ENCODE peak calls at places on chromosome 19, in four cellular contexts. S is neural progenitor cell, H is GM23338, K is fibroblast of lung. J is an unnamed sample.
A peak's percentile ranks its signal among the peaks of the same experiment; 100 is the strongest.

GRCh38 chr19:5586300-5587070 is 18.7 kb upstream of the TINCR start:
- DNase-seq in S (no peak), K (peak; percentile 10), H (no peak), J (peak; percentile 28)

GRCh38 chr19:7902796-7903243 is 857 bp upstream of the MAP2K7 start:
- DNase-seq in K (no peak), H (no peak), S (no peak), J (peak; percentile 56)

GRCh38 chr19:1259206-1259872 is 9.8 kb upstream of the CIRBP start:
- DNase-seq in K (peak; percentile 60), S (peak; percentile 71), H (peak; percentile 81), J (peak; percentile 74)

GRCh38 chr19:38298841-38299680 is 5.0 kb upstream of the C19orf33 start:
- DNase-seq in K (peak; percentile 25), S (no peak), H (no peak), J (no peak)

GRCh38 chr19:51821511-51821910 is 26.6 kb downstream of the FPR3 start:
- DNase-seq in K (no peak), S (no peak), H (no peak), J (no peak)

GRCh38 chr19:38478273-38478971 is 44.9 kb downstream of the RYR1 start:
- DNase-seq in H (peak; percentile 39), K (no peak), S (peak; percentile 65), J (peak; percentile 18)

GRCh38 chr19:19744641-19745040 is 11.7 kb upstream of the ZNF14 start:
- DNase-seq in K (no peak), H (no peak), S (no peak), J (no peak)

GRCh38 chr19:7211191-7211988 is 82.8 kb downstream of the INSR start:
- DNase-seq in K (peak; percentile 76), S (no peak), H (no peak), J (no peak)

GRCh38 chr19:18507021-18507726 is 14.7 kb downstream of the ELL start:
- DNase-seq in H (no peak), K (peak; percentile 42), S (no peak), J (no peak)

GRCh38 chr19:33193864-33194362 is at the start of gene LRP3:
- DNase-seq in S (peak; percentile 84), K (peak; percentile 41), H (peak; percentile 55), J (peak; percentile 54)

GRCh38 chr19:36847968-36848367 is 2.7 kb upstream of the ZNF345 start:
- DNase-seq in S (no peak), K (no peak), H (no peak), J (no peak)

GRCh38 chr19:29524912-29525870 is 603 bp upstream of the VSTM2B start:
- DNase-seq in H (peak; percentile 80), K (no peak), S (peak; percentile 66), J (no peak)

GRCh38 chr19:44701228-44701627 is 2.3 kb downstream of the CEACAM16 start:
- DNase-seq in S (no peak), K (no peak), H (no peak), J (no peak)

GRCh38 chr19:743168-743687 is 7.7 kb upstream of the MISP start:
- DNase-seq in K (no peak), S (no peak), H (peak; percentile 78), J (no peak)

GRCh38 chr19:17219286-17219685 is 4.1 kb downstream of the USE1 start:
- DNase-seq in S (no peak), H (no peak), K (no peak), J (no peak)

GRCh38 chr19:19490247-19490968 is 24.9 kb downstream of the TSSK6 start:
- DNase-seq in H (peak; percentile 89), S (peak; percentile 87), K (peak; percentile 71), J (peak; percentile 88)

GRCh38 chr19:4284176-4284958 is 5.3 kb downstream of the SHD start:
- DNase-seq in K (no peak), H (peak; percentile 98), S (peak; percentile 87), J (peak; percentile 27)

GRCh38 chr19:11023635-11024168 is 62.9 kb downstream of the SMARCA4 start:
- DNase-seq in S (no peak), H (no peak), K (no peak), J (no peak)

GRCh38 chr19:11023016-11023415 is 62.2 kb downstream of the SMARCA4 start:
- DNase-seq in S (no peak), K (no peak), H (no peak), J (no peak)

GRCh38 chr19:11025445-11025844 is 63.8 kb upstream of the LDLR start:
- DNase-seq in H (no peak), S (no peak), K (no peak), J (no peak)

GRCh38 chr19:11025006-11025405 is 64.2 kb downstream of the SMARCA4 start:
- DNase-seq in K (no peak), S (no peak), H (no peak), J (no peak)

DNA sequence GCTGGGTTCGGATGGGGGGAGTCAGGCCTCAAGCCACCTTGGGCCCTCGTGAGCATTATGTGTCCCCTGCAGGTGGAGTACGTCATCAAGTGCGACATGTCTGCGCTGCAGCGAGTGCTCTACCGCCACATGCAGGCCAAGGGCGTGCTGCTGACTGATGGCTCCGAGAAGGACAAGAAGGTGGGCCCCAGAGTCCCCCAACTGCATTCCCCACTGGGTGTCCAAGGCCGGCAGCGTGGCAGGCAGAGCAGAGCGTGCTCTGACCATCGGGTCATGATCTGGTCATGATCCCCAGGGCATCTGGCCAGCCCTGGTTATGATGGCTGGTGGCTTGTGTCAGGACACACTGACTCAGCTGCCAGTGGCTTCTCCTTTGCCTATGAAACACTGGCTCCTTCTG is 63.4 kb downstream of the SMARCA4 start:
- DNase-seq in S (no peak), K (no peak), H (no peak), J (no peak)
- TF ChIP-seq EZH2 in S (no peak), K (no peak), H (no peak), J (no peak)

DNA sequence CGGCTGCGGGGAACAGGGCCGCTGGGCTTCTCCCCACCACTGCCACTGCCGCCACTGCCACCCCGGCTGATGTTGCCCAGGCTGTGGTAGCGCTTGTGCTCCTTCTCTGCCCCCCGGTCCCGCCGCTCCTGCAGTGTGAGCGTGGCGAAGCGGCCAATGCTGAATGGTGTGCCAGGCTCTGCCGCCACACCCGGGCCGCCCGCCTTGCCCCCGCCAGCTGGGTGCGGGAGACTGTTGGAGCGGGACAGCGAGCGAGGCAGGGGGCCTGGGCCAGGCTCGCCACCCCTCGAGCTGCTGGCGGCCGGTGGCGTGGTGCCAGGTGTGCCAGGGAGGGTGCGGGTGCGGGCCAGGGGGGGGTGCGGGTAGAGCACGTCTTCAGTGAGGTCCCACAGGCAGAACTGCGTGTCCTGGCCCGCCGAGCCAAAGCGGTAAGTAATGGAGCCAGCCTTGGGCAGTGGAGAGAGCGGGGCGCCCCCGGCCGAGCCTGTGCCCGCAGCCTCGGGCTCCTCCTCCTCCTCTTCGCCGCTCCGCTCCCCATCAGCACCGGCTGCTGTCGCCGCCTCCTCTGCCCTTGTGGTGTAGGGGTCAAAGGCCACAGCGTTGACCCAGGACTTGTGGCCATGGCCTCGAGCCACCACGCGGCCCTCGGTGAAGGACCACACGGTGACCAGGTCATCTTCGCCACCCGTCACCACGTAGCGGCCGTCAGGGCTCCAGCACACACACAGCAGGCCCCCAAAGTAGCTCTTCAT is 3.7 kb upstream of the DMPK start:
- DNase-seq in K (no peak), S (no peak), H (no peak), J (no peak)
- H3K27ac ChIP-seq in K (no peak overlapping the region), S (no peak overlapping the region), H (no peak overlapping the region), J (no peak overlapping the region)

DNA sequence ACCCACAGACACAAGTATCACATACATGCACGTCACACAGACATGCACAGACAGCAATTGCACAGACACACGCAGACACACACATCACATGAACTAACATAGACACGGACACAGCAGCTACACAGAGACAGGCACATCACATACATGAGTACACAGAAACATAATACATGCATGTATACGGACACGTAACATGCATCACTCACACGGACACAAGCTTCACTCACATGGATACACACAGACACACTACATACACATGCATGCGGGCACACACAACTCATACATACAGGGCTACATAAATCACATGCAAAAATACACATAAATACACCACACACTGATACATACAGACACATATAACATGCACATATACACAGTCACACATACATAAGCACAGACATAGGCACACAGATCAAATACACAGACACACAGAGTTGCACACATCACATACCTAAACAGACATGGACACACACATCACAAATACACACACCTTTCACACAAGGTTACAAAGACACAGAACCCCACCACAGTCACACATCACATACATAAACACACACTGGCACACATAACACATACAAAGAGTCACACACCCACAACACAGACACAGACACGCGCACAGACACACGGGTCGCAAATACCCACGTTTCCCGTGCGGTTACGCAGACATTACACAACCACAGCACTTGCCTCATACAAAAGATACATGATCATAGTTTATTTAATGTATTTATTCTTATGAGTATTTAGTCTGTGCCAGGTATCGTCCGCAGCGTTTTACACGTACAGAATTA is 1.1 kb upstream of the LMTK3 start:
- DNase-seq in S (peak; percentile 1), K (no peak), H (no peak), J (no peak)
- TF ChIP-seq EZH2 in S (no peak), K (peak; percentile 89), H (no peak), J (no peak)

GRCh38 chr19:35755550-35756371 is 1.1 kb downstream of the HSPB6 start:
- DNase-seq in S (peak; percentile 47), H (peak; percentile 23), K (no peak), J (peak; percentile 91)
- H3K27ac ChIP-seq in S (no peak overlapping the region), H (no peak overlapping the region), K (peak overlapping the region; percentile 99), J (peak overlapping the region; percentile 97)

GRCh38 chr19:2307518-2308012 is 389 bp downstream of the LINGO3 start:
- DNase-seq in K (no peak), H (peak; percentile 57), S (no peak), J (no peak)
- TF ChIP-seq EZH2 in K (peak; percentile 13), H (no peak), S (no peak), J (no peak)

GRCh38 chr19:35107541-35107939 is 8.1 kb upstream of the FXYD3 start:
- DNase-seq in H (no peak), S (no peak), K (peak; percentile 49), J (peak; percentile 55)
- H3K27ac ChIP-seq in H (no peak overlapping the region), S (no peak overlapping the region), K (no peak overlapping the region), J (no peak overlapping the region)

DNA sequence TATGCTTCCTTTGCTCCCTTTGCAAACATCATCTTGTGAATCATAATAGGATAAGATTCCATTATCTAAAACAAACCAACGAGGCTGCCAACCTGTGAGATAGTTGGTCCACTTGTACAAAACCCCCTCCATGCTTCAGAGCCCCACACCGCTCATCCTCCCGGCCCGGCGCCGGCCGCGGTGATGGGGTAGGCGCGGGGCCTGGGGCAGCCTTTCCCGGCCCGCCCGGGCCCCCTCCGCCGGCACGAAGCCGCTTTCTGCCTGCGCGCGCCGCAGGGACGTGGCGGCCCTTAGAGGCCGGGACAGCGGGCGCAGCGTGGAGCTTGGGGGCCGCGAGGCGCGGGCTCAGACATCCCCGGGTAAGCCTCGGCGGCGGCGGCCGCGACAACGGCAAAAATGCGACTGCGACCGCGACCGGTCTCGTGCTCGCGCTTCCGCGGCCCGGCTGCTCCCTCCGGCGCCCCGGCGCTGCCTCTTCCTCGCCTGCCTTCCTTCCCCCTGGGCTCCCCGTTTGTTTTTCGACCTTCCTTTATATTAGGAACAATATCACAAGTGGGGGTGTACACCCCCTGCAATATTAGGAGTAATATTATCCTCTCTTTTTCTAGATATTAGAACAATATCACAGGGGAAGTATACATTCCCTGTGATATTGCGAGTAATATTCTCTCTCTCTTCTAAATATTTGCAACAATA is 54.0 kb upstream of the CEACAM21 start:
- DNase-seq in K (no peak), H (peak; percentile 51), S (peak; percentile 17), J (peak; percentile 10)
- TF ChIP-seq EZH2 in K (peak; percentile 44), H (peak; percentile 76), S (peak; percentile 36), J (peak; percentile 25)

DNA sequence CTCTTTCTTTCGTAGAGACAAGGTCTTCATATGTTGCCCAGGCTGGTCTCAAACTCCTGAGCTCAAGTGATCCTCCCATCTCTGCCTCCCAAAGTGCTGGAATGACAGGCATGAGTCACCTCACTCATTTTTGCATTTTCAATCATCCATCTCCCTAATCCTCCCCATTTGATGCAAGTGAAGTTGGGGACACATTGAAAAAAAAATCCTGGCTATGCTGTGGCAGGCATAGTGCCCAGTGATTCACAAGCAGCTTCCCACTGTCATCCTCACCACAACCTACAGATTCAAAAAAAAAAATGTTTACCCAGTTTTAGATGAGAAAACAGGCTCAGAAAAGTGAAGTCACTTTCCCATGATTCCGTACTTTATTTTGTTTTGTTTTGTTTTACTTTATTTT is 44.7 kb upstream of the USP29 start:
- DNase-seq in S (no peak), K (no peak), H (no peak), J (no peak)
- H3K27ac ChIP-seq in S (no peak overlapping the region), K (no peak overlapping the region), H (no peak overlapping the region), J (no peak overlapping the region)